ENCODE peak calls at places on chromosomes 11 and 22, in eight cellular contexts. Z is tibial nerve; Q is hepatocyte; F is cardiac muscle cell; X is CD8-positive, alpha-beta T cell; H is CD4-positive, CD25-positive, alpha-beta regulatory T cell; K is endothelial cell of umbilical vein; P is PC-3. M is an unnamed sample.

GRCh38 chr11:44797886-44798683 is 71.3 kb downstream of the TSPAN18 start:
- DNase-seq in Z (no peak), Q (peak; percentile 44), F (peak; percentile 41), X (no peak), H (no peak), K (no peak), P (no peak), M (no peak)

GRCh38 chr11:132103006-132103405 is 732.6 kb downstream of the NTM start:
- DNase-seq in Z (no peak), Q (no peak), F (no peak), X (no peak), H (no peak), K (no peak), P (no peak), M (no peak)

GRCh38 chr11:7630002-7630401 is 43.3 kb downstream of the CYB5R2 start:
- DNase-seq in Z (no peak), Q (no peak), F (no peak), X (no peak), H (no peak), K (peak; percentile 94), P (peak; percentile 34), M (no peak)

GRCh38 chr11:24773326-24773725 is 276.5 kb downstream of the LUZP2 start:
- DNase-seq in Z (no peak), Q (no peak), F (no peak), X (no peak), H (no peak), K (no peak), P (peak; percentile 16), M (no peak)

GRCh38 chr22:47207387-47207786 is 444.9 kb downstream of the TBC1D22A start:
- DNase-seq in Z (no peak), Q (no peak), F (no peak), X (no peak), H (no peak), K (no peak), P (no peak), M (no peak)

GRCh38 chr22:20159088-20159487 is 8.2 kb upstream of the CCDC188 start:
- DNase-seq in Z (no peak), Q (no peak), F (no peak), X (no peak), H (no peak), K (no peak), P (no peak), M (no peak)

GRCh38 chr11:130216591-130217132 is 57.1 kb downstream of the ST14 start:
- DNase-seq in Z (no peak), Q (no peak), F (no peak), X (no peak), H (no peak), K (no peak), P (no peak), M (no peak)

GRCh38 chr11:117098269-117099231 is at the start of gene SIK3:
- DNase-seq in Z (peak; percentile 89), Q (peak; percentile 98), F (peak; percentile 97), X (peak; percentile 90), H (peak; percentile 90), K (peak; percentile 92), P (peak; percentile 92), M (peak; percentile 93)

GRCh38 chr11:62054484-62055121 is 69.2 kb upstream of the INCENP start:
- DNase-seq in Z (no peak), Q (peak; percentile 63), F (peak; percentile 26), X (no peak), H (peak; percentile 24), K (peak; percentile 38), P (peak; percentile 95), M (peak; percentile 21)

GRCh38 chr22:37542959-37543358 is 17.3 kb upstream of the CDC42EP1 start:
- DNase-seq in Z (no peak), Q (no peak), F (no peak), X (no peak), H (no peak), K (no peak), P (no peak), M (no peak)

GRCh38 chr22:20299736-20300136 is 20.1 kb downstream of the DGCR6L start:
- DNase-seq in Z (no peak), Q (peak; percentile 66), F (peak; percentile 40), X (no peak), H (no peak), K (peak; percentile 45), P (peak; percentile 26), M (no peak)

DNA sequence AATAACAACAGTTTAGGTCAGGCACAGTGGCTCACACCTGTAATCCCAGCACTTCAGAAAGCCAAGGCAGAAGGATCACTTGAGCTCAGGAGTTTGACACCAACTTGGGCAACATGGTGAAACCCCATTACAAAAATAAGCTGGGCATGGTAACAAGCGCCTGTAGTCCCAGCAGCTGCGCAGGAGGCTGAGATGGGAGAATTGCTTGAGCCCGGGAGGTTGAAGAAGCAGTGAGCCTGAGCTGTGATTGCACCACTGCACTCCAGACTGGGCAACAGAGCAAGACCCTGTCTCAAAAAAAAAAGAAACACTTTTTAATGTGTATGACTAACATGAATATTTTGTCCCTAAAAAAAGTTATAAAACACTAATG is 24.5 kb upstream of the TFIP11 start:
- DNase-seq in Z (no peak), Q (no peak), F (no peak), X (no peak), H (no peak), K (no peak), P (no peak), M (no peak)
- H3K4me1 ChIP-seq in Z (no peaks in the 10 kb centered on the region), Q (peaks cover 3% of the 10 kb centered on the region), F (peaks cover 13% of the 10 kb centered on the region), X (peaks cover 7% of the 10 kb centered on the region), H (peaks cover 2% of the 10 kb centered on the region), K (no peaks in the 10 kb centered on the region), P (no peaks in the 10 kb centered on the region), M (no peaks in the 10 kb centered on the region)

GRCh38 chr11:65298655-65299179 is 15.9 kb upstream of the CDC42EP2 start:
- DNase-seq in Z (peak; percentile 44), Q (peak; percentile 53), F (peak; percentile 81), X (no peak), H (no peak), K (no peak), P (no peak), M (no peak)
- H3K4me1 ChIP-seq in Z (no peaks in the 10 kb centered on the region), Q (peaks cover 30% of the 10 kb centered on the region), F (peaks cover 20% of the 10 kb centered on the region), X (no peaks in the 10 kb centered on the region), H (no peaks in the 10 kb centered on the region), K (no peaks in the 10 kb centered on the region), P (no peaks in the 10 kb centered on the region), M (no peaks in the 10 kb centered on the region)

DNA sequence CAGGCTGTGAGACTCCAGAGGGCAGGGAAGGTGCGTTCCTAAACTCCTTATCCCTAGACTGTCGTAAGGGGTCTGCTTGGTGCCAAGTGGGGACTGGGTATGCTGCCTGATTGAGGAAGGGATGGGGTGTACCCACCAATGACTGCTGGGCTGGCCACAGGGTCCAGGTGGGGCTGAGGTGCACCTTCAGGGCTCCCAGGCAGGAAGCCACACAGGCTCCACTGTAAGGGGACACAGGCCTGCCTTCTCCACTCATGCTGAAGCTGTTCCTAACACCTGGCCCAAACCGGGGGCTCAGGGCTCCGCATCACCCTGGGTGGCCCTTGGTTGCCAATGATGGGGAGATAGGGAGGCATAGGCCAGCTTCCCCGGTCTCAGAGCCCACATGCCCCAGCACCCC is 20.4 kb downstream of the CABP7 start:
- DNase-seq in Z (no peak), Q (no peak), F (no peak), X (no peak), H (no peak), K (no peak), P (no peak), M (no peak)
- H3K4me1 ChIP-seq in Z (no peaks in the 10 kb centered on the region), Q (no peaks in the 10 kb centered on the region), F (no peaks in the 10 kb centered on the region), X (no peaks in the 10 kb centered on the region), H (no peaks in the 10 kb centered on the region), K (no peaks in the 10 kb centered on the region), P (no peaks in the 10 kb centered on the region), M (no peaks in the 10 kb centered on the region)

DNA sequence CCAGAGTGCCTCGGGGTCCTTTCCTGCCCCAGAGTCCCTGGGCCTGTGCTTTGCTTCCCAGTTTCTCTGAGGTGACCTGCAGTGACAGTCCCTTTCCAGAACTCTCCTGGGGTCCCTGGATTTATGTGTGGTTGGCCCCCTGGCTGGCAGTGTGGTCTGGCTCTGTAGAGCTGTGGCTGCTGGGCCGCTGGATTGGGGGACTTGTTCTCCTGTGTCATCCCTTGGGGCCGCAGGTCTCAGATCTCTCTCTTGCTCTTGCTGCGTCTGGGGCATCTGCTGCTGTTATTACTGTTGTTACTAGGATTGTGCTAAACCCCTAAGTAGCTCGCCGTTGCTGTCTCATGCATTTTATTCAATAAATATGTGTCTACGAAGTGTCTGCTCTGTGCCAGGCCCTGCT is 31.9 kb downstream of the FAM83F start:
- DNase-seq in Z (no peak), Q (no peak), F (no peak), X (no peak), H (no peak), K (no peak), P (no peak), M (no peak)
- H3K4me1 ChIP-seq in Z (no peaks in the 10 kb centered on the region), Q (no peaks in the 10 kb centered on the region), F (no peaks in the 10 kb centered on the region), X (peaks cover 9% of the 10 kb centered on the region), H (peaks cover 4% of the 10 kb centered on the region), K (no peaks in the 10 kb centered on the region), P (no peaks in the 10 kb centered on the region), M (peaks cover 4% of the 10 kb centered on the region)

GRCh38 chr11:19595499-19595839 is 117.2 kb upstream of the NAV2 start:
- DNase-seq in Z (no peak), Q (no peak), F (no peak), X (no peak), H (no peak), K (no peak), P (no peak), M (no peak)

GRCh38 chr11:19592842-19593241 is 119.8 kb upstream of the NAV2 start:
- DNase-seq in Z (no peak), Q (no peak), F (peak; percentile 39), X (no peak), H (no peak), K (no peak), P (no peak), M (no peak)

GRCh38 chr11:19597194-19597593 is 115.4 kb upstream of the NAV2 start:
- DNase-seq in Z (no peak), Q (no peak), F (peak; percentile 50), X (no peak), H (no peak), K (peak; percentile 68), P (peak; percentile 11), M (no peak)

GRCh38 chr11:19595840-19596751 is 116.5 kb upstream of the NAV2 start:
- DNase-seq in Z (no peak), Q (no peak), F (peak; percentile 76), X (no peak), H (no peak), K (peak; percentile 91), P (peak; percentile 92), M (no peak)

GRCh38 chr11:19594326-19594725 is 118.3 kb upstream of the NAV2 start:
- DNase-seq in Z (no peak), Q (no peak), F (no peak), X (no peak), H (no peak), K (no peak), P (no peak), M (no peak)
- H3K4me1 ChIP-seq in Z (no peaks in the 10 kb centered on the region), Q (peaks cover 3% of the 10 kb centered on the region), F (no peaks in the 10 kb centered on the region), X (no peaks in the 10 kb centered on the region), H (no peaks in the 10 kb centered on the region), K (peaks cover 34% of the 10 kb centered on the region), P (peaks cover 39% of the 10 kb centered on the region), M (no peaks in the 10 kb centered on the region)

M was measured in naive thymus-derived CD4-positive, alpha-beta T cell.